ENCODE peak calls at places on chromosome 12, in five cellular contexts. One of them, this sample, is unnamed.

GRCh38 chr12:95173392-95174251 is 43.6 kb downstream of the FGD6 start:
- DNase-seq in Kasumi-1: no peak
- DNase-seq in cardiac fibroblast: peak
- DNase-seq in brain pericyte: peak
- DNase-seq in BE2C: peak
- DNase-seq in this sample: no peak

GRCh38 chr12:65305346-65305950 is 27.0 kb downstream of the MSRB3 start:
- DNase-seq in Kasumi-1: no peak
- DNase-seq in cardiac fibroblast: no peak
- DNase-seq in brain pericyte: no peak
- DNase-seq in BE2C: no peak
- DNase-seq in this sample: no peak

GRCh38 chr12:95998611-95999300 is 2.6 kb upstream of the HAL start:
- DNase-seq in Kasumi-1: peak
- DNase-seq in cardiac fibroblast: peak
- DNase-seq in brain pericyte: no peak
- DNase-seq in BE2C: peak
- DNase-seq in this sample: peak

GRCh38 chr12:39623919-39624318 is 4.3 kb upstream of the ABCD2 start:
- DNase-seq in Kasumi-1: no peak
- DNase-seq in cardiac fibroblast: peak
- DNase-seq in brain pericyte: no peak
- DNase-seq in BE2C: no peak
- DNase-seq in this sample: no peak

GRCh38 chr12:67070307-67070600 is 198.9 kb upstream of the CAND1 start:
- DNase-seq in Kasumi-1: no peak
- DNase-seq in cardiac fibroblast: no peak
- DNase-seq in brain pericyte: no peak
- DNase-seq in BE2C: no peak
- DNase-seq in this sample: no peak

GRCh38 chr12:57481671-57482070 is 2.0 kb upstream of the ARHGAP9 start:
- DNase-seq in Kasumi-1: no peak
- DNase-seq in cardiac fibroblast: no peak
- DNase-seq in brain pericyte: no peak
- DNase-seq in BE2C: no peak
- DNase-seq in this sample: no peak

GRCh38 chr12:21659383-21659782 is 1.7 kb upstream of the LDHB start:
- DNase-seq in Kasumi-1: peak
- DNase-seq in cardiac fibroblast: no peak
- DNase-seq in brain pericyte: no peak
- DNase-seq in BE2C: no peak
- DNase-seq in this sample: no peak

GRCh38 chr12:9732966-9733461 is at the start of gene CLECL1:
- DNase-seq in Kasumi-1: peak
- DNase-seq in cardiac fibroblast: no peak
- DNase-seq in brain pericyte: no peak
- DNase-seq in BE2C: no peak
- DNase-seq in this sample: no peak